ENCODE peak calls at places on chromosomes 4 and X, in seven cellular contexts. One of them, this sample, is unnamed.

GRCh38 chrX:40470830-40471429 is 109.8 kb upstream of the ATP6AP2 start:
- DNase-seq in GM12878: no peak
- DNase-seq in HCT116: peak; percentile 13
- DNase-seq in GM06990: no peak
- DNase-seq in left lung: no peak
- DNase-seq in GM10248: no peak
- DNase-seq in coronary artery: no peak
- DNase-seq in this sample: no peak

GRCh38 chr4:81647388-81647787 is 175.7 kb upstream of the RASGEF1B start:
- DNase-seq in HCT116: no peak
- DNase-seq in GM06990: no peak
- DNase-seq in GM10248: no peak
- DNase-seq in GM12878: no peak
- DNase-seq in coronary artery: no peak
- DNase-seq in left lung: no peak
- DNase-seq in this sample: no peak

GRCh38 chr4:158750379-158750778 is 18.4 kb upstream of the FNIP2 start:
- DNase-seq in coronary artery: no peak
- DNase-seq in left lung: no peak
- DNase-seq in GM10248: no peak
- DNase-seq in HCT116: no peak
- DNase-seq in GM06990: no peak
- DNase-seq in GM12878: no peak
- DNase-seq in this sample: no peak

GRCh38 chr4:182250446-182250845 is 7.2 kb downstream of the TENM3 start:
- DNase-seq in HCT116: no peak
- DNase-seq in left lung: no peak
- DNase-seq in GM12878: no peak
- DNase-seq in coronary artery: no peak
- DNase-seq in GM06990: no peak
- DNase-seq in GM10248: no peak
- DNase-seq in this sample: no peak

GRCh38 chrX:137563681-137564651 is 2.0 kb upstream of the ZIC3 start:
- DNase-seq in GM12878: no peak
- DNase-seq in HCT116: no peak
- DNase-seq in coronary artery: no peak
- DNase-seq in GM10248: no peak
- DNase-seq in left lung: no peak
- DNase-seq in GM06990: no peak
- DNase-seq in this sample: no peak

GRCh38 chrX:40243699-40244098 is 145.9 kb upstream of the BCOR start:
- DNase-seq in HCT116: no peak
- DNase-seq in GM06990: no peak
- DNase-seq in GM12878: no peak
- DNase-seq in GM10248: no peak
- DNase-seq in left lung: no peak
- DNase-seq in coronary artery: no peak
- DNase-seq in this sample: no peak

GRCh38 chr4:111283066-111283677 is 660.3 kb upstream of the PITX2 start:
- DNase-seq in GM10248: peak; percentile 34
- DNase-seq in left lung: no peak
- DNase-seq in coronary artery: no peak
- DNase-seq in GM06990: peak; percentile 7
- DNase-seq in GM12878: no peak
- DNase-seq in HCT116: peak; percentile 65
- DNase-seq in this sample: peak; percentile 46

GRCh38 chr4:133186845-133187244 is 37.8 kb downstream of the PCDH10 start:
- DNase-seq in GM06990: no peak
- DNase-seq in coronary artery: no peak
- DNase-seq in HCT116: no peak
- DNase-seq in left lung: no peak
- DNase-seq in GM10248: no peak
- DNase-seq in GM12878: no peak
- DNase-seq in this sample: no peak

GRCh38 chrX:18941896-18942295 is 42.0 kb downstream of the PHKA2 start:
- DNase-seq in GM12878: no peak
- DNase-seq in left lung: no peak
- DNase-seq in GM06990: no peak
- DNase-seq in HCT116: no peak
- DNase-seq in coronary artery: no peak
- DNase-seq in GM10248: no peak
- DNase-seq in this sample: no peak

GRCh38 chrX:115023139-115023538 is 5.7 kb upstream of the IL13RA2 start:
- DNase-seq in GM10248: no peak
- DNase-seq in coronary artery: no peak
- DNase-seq in GM12878: no peak
- DNase-seq in GM06990: no peak
- DNase-seq in HCT116: peak; percentile 15
- DNase-seq in left lung: no peak
- DNase-seq in this sample: no peak

GRCh38 chr4:86218721-86219481 is 141.0 kb downstream of the MAPK10 start:
- DNase-seq in GM10248: no peak
- DNase-seq in GM12878: no peak
- DNase-seq in left lung: no peak
- DNase-seq in coronary artery: no peak
- DNase-seq in GM06990: no peak
- DNase-seq in HCT116: no peak
- DNase-seq in this sample: no peak

GRCh38 chr4:169254546-169254983 is 16.2 kb downstream of the SH3RF1 start:
- DNase-seq in left lung: peak; percentile 36
- DNase-seq in GM06990: no peak
- DNase-seq in coronary artery: no peak
- DNase-seq in GM10248: no peak
- DNase-seq in GM12878: no peak
- DNase-seq in HCT116: peak; percentile 62
- DNase-seq in this sample: no peak

GRCh38 chrX:79325263-79325958 is 41.7 kb downstream of the ITM2A start:
- DNase-seq in left lung: no peak
- DNase-seq in GM06990: no peak
- DNase-seq in coronary artery: no peak
- DNase-seq in GM10248: no peak
- DNase-seq in HCT116: no peak
- DNase-seq in GM12878: no peak
- DNase-seq in this sample: no peak

GRCh38 chr4:147927377-147928137 is 195.7 kb downstream of the ARHGAP10 start:
- DNase-seq in GM06990: no peak
- DNase-seq in GM10248: no peak
- DNase-seq in GM12878: no peak
- DNase-seq in HCT116: no peak
- DNase-seq in coronary artery: no peak
- DNase-seq in left lung: no peak
- DNase-seq in this sample: no peak

GRCh38 chr4:150358691-150359090 is 223.3 kb upstream of the MAB21L2 start:
- DNase-seq in left lung: no peak
- DNase-seq in HCT116: no peak
- DNase-seq in coronary artery: no peak
- DNase-seq in GM06990: no peak
- DNase-seq in GM10248: no peak
- DNase-seq in GM12878: no peak
- DNase-seq in this sample: no peak

GRCh38 chrX:95995600-95995999 is 689.0 kb upstream of the DIAPH2 start:
- DNase-seq in GM12878: no peak
- DNase-seq in HCT116: no peak
- DNase-seq in GM10248: no peak
- DNase-seq in left lung: no peak
- DNase-seq in GM06990: no peak
- DNase-seq in coronary artery: no peak
- DNase-seq in this sample: no peak

GRCh38 chr4:27186710-27187109 is 326.1 kb downstream of the STIM2 start:
- DNase-seq in HCT116: no peak
- DNase-seq in GM12878: no peak
- DNase-seq in coronary artery: no peak
- DNase-seq in GM10248: no peak
- DNase-seq in left lung: no peak
- DNase-seq in GM06990: no peak
- DNase-seq in this sample: no peak

GRCh38 chr4:108172231-108172779 is 3.6 kb upstream of the LEF1 start:
- DNase-seq in GM10248: peak; percentile 54
- DNase-seq in GM12878: no peak
- DNase-seq in coronary artery: no peak
- DNase-seq in left lung: no peak
- DNase-seq in GM06990: peak; percentile 9
- DNase-seq in HCT116: no peak
- DNase-seq in this sample: peak; percentile 71

GRCh38 chr4:3233391-3234071 is 15.4 kb upstream of the MSANTD1 start:
- DNase-seq in GM06990: no peak
- DNase-seq in left lung: no peak
- DNase-seq in HCT116: no peak
- DNase-seq in GM10248: no peak
- DNase-seq in coronary artery: no peak
- DNase-seq in GM12878: no peak
- DNase-seq in this sample: no peak

GRCh38 chr4:7193040-7193958 is 961 bp downstream of the SORCS2 start:
- DNase-seq in HCT116: no peak
- DNase-seq in GM10248: no peak
- DNase-seq in coronary artery: peak; percentile 71
- DNase-seq in GM06990: no peak
- DNase-seq in GM12878: no peak
- DNase-seq in left lung: peak; percentile 31
- DNase-seq in this sample: no peak

GRCh38 chrX:46599051-46599560 is 25.5 kb downstream of the CHST7 start:
- DNase-seq in coronary artery: no peak
- DNase-seq in GM06990: no peak
- DNase-seq in GM12878: no peak
- DNase-seq in GM10248: no peak
- DNase-seq in HCT116: no peak
- DNase-seq in left lung: no peak
- DNase-seq in this sample: no peak

GRCh38 chrX:32871636-32872035 is 339.7 kb downstream of the DMD start:
- DNase-seq in GM12878: no peak
- DNase-seq in left lung: no peak
- DNase-seq in HCT116: no peak
- DNase-seq in GM10248: no peak
- DNase-seq in GM06990: no peak
- DNase-seq in coronary artery: no peak
- DNase-seq in this sample: no peak

GRCh38 chr4:47145630-47146029 is 114.3 kb downstream of the GABRB1 start:
- DNase-seq in HCT116: no peak
- DNase-seq in left lung: no peak
- DNase-seq in GM06990: peak; percentile 47
- DNase-seq in GM10248: peak; percentile 39
- DNase-seq in coronary artery: no peak
- DNase-seq in GM12878: peak; percentile 41
- DNase-seq in this sample: peak; percentile 30

GRCh38 chrX:48493890-48494364 is 14.9 kb upstream of the PORCN start:
- DNase-seq in GM06990: no peak
- DNase-seq in left lung: no peak
- DNase-seq in coronary artery: no peak
- DNase-seq in HCT116: peak; percentile 38
- DNase-seq in GM12878: no peak
- DNase-seq in GM10248: no peak
- DNase-seq in this sample: no peak
- TF ChIP-seq CTCF in GM06990: peak; percentile 19
- TF ChIP-seq CTCF in left lung: no peak
- TF ChIP-seq CTCF in coronary artery: no peak
- TF ChIP-seq CTCF in HCT116: peak; percentile 49
- TF ChIP-seq CTCF in GM12878: peak; percentile 30
- TF ChIP-seq CTCF in GM10248: peak; percentile 7
- TF ChIP-seq CTCF in this sample: no peak

GRCh38 chr4:38856524-38857337 is at the start of gene TLR6:
- DNase-seq in HCT116: peak; percentile 80
- DNase-seq in left lung: no peak
- DNase-seq in GM06990: peak; percentile 72
- DNase-seq in GM10248: peak; percentile 47
- DNase-seq in coronary artery: no peak
- DNase-seq in GM12878: peak; percentile 91
- DNase-seq in this sample: peak; percentile 54

GRCh38 chr4:38857354-38858096 is 908 bp upstream of the TLR6 start:
- DNase-seq in left lung: peak; percentile 60
- DNase-seq in coronary artery: peak; percentile 78
- DNase-seq in GM12878: peak; percentile 82
- DNase-seq in HCT116: peak; percentile 92
- DNase-seq in GM06990: peak; percentile 79
- DNase-seq in GM10248: peak; percentile 38
- DNase-seq in this sample: peak; percentile 43

GRCh38 chr4:38858097-38858420 is 1.4 kb upstream of the TLR6 start:
- DNase-seq in GM12878: no peak
- DNase-seq in left lung: no peak
- DNase-seq in HCT116: no peak
- DNase-seq in GM10248: no peak
- DNase-seq in GM06990: no peak
- DNase-seq in coronary artery: no peak
- DNase-seq in this sample: no peak

GRCh38 chr4:38855466-38855865 is 1.2 kb downstream of the TLR6 start:
- DNase-seq in coronary artery: no peak
- DNase-seq in HCT116: no peak
- DNase-seq in left lung: no peak
- DNase-seq in GM06990: peak; percentile 20
- DNase-seq in GM12878: no peak
- DNase-seq in GM10248: no peak
- DNase-seq in this sample: no peak

GRCh38 chr4:38856046-38856445 is 571 bp downstream of the TLR6 start:
- DNase-seq in HCT116: no peak
- DNase-seq in GM06990: peak; percentile 46
- DNase-seq in GM10248: no peak
- DNase-seq in coronary artery: no peak
- DNase-seq in left lung: no peak
- DNase-seq in GM12878: peak; percentile 40
- DNase-seq in this sample: no peak
- TF ChIP-seq CTCF in HCT116: no peak
- TF ChIP-seq CTCF in GM06990: no peak
- TF ChIP-seq CTCF in GM10248: no peak
- TF ChIP-seq CTCF in coronary artery: no peak
- TF ChIP-seq CTCF in left lung: no peak
- TF ChIP-seq CTCF in GM12878: no peak
- TF ChIP-seq CTCF in this sample: no peak

DNA sequence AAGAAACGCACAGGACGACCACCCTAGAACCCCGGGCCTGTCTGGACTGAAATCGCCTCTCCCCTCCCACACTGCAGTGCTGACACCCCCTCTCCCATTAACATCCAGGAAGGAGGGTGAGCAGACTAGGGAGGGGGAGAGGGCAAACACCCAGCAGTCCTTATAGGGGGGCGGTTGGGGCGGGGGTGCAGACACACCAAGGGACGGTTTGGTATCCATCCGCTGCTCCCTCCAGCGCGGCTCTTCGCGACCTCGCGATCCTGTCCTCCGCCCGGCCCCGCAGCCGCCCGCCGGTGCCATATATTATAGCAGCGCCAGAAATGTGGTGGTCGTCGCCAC is 411 bp upstream of the GPRASP1 start:
- DNase-seq in HCT116: no peak
- DNase-seq in GM06990: no peak
- DNase-seq in coronary artery: no peak
- DNase-seq in GM10248: no peak
- DNase-seq in left lung: no peak
- DNase-seq in GM12878: no peak
- DNase-seq in this sample: peak; percentile 17
- TF ChIP-seq CTCF in HCT116: no peak
- TF ChIP-seq CTCF in GM06990: no peak
- TF ChIP-seq CTCF in coronary artery: no peak
- TF ChIP-seq CTCF in GM10248: no peak
- TF ChIP-seq CTCF in left lung: no peak
- TF ChIP-seq CTCF in GM12878: no peak
- TF ChIP-seq CTCF in this sample: no peak

DNA sequence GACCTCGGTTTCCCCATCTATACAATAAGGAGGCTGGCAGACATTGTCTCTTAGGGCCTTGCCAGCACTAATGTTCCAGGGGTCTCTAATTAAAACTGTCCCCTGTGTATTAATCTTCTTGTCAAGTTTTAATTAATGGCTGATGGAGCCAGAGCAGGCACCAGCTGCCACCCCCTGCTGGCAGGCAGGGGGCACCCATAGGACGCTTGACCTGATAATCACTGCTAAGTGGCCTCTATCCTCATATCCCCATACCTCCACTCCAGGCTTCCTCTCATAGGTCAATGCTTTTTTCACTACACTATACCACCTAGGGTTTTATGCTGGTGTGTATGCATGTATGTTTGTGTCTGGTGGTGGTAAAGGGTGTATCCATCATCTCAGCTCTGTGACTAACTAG is 89.4 kb downstream of the EFNB1 start:
- DNase-seq in GM12878: no peak
- DNase-seq in HCT116: no peak
- DNase-seq in GM10248: no peak
- DNase-seq in coronary artery: no peak
- DNase-seq in GM06990: no peak
- DNase-seq in left lung: no peak
- DNase-seq in this sample: no peak
- TF ChIP-seq CTCF in GM12878: no peak
- TF ChIP-seq CTCF in HCT116: peak; percentile 6
- TF ChIP-seq CTCF in GM10248: no peak
- TF ChIP-seq CTCF in coronary artery: no peak
- TF ChIP-seq CTCF in GM06990: peak; percentile 18
- TF ChIP-seq CTCF in left lung: no peak
- TF ChIP-seq CTCF in this sample: no peak